ENCODE peak calls at places on chromosomes 16 and 17, in five cellular contexts. W is HepG2, A is H1, T is HCT116, O is GM12878. R is an unnamed sample.

GRCh38 chr17:43868236-43868994 is 21.4 kb downstream of the CD300LG start:
- DNase-seq in O (no peak), W (no peak), T (no peak), A (no peak), R (no peak)

GRCh38 chr16:83898463-83899271 is at the start of gene MLYCD:
- DNase-seq in W (peak), O (no peak), T (peak), A (peak), R (peak)

GRCh38 chr17:75854111-75854748 is 905 bp downstream of the WBP2 start:
- DNase-seq in O (no peak), T (no peak), W (peak), A (no peak), R (no peak)

GRCh38 chr17:81487487-81488275 is 24.9 kb downstream of the ACTG1 start:
- DNase-seq in T (no peak), W (peak), A (no peak), O (no peak), R (peak)

GRCh38 chr17:42124256-42124655 is 1.7 kb downstream of the HSPB9 start:
- DNase-seq in W (no peak), T (no peak), A (no peak), O (no peak), R (no peak)

GRCh38 chr16:30615358-30616076 is 5.3 kb upstream of the ZNF689 start:
- DNase-seq in O (no peak), W (peak), A (peak), T (peak), R (peak)

GRCh38 chr17:13157656-13158055 is 139.8 kb upstream of the ELAC2 start:
- DNase-seq in A (no peak), T (no peak), W (no peak), O (no peak), R (no peak)

GRCh38 chr17:45016823-45017222 is 34.6 kb downstream of the DCAKD start:
- DNase-seq in O (no peak), T (no peak), A (no peak), W (peak), R (no peak)

GRCh38 chr17:21165922-21166598 is 39.3 kb downstream of the DHRS7B start:
- DNase-seq in A (no peak), T (no peak), O (no peak), W (no peak), R (no peak)

GRCh38 chr16:75139498-75139897 is 8.8 kb upstream of the ZFP1 start:
- DNase-seq in O (no peak), T (no peak), W (no peak), A (no peak), R (no peak)

GRCh38 chr17:74516561-74516960 is 14.7 kb downstream of the CD300LB start:
- DNase-seq in A (no peak), T (no peak), O (no peak), W (no peak), R (no peak)

GRCh38 chr17:57666198-57666870 is 78.8 kb downstream of the CCDC182 start:
- DNase-seq in O (no peak), T (no peak), A (no peak), W (no peak), R (no peak)

GRCh38 chr17:83183150-83183820 is 103.9 kb downstream of the METRNL start:
- DNase-seq in T (no peak), O (no peak), A (no peak), W (no peak), R (no peak)

GRCh38 chr16:12245923-12246290 is 269.4 kb downstream of the SNX29 start:
- DNase-seq in T (no peak), O (no peak), W (no peak), A (no peak), R (no peak)

GRCh38 chr17:41301916-41302901 is at the start of gene KRTAP29-1:
- DNase-seq in T (no peak), W (no peak), O (no peak), A (no peak), R (no peak)

GRCh38 chr16:65965632-65966031 is 400.9 kb upstream of the CDH5 start:
- DNase-seq in A (no peak), O (no peak), T (no peak), W (no peak), R (no peak)

GRCh38 chr17:29760279-29760721 is 137.6 kb upstream of the CORO6 start:
- DNase-seq in W (no peak), A (no peak), T (no peak), O (peak), R (no peak)

GRCh38 chr17:76697702-76698465 is 12.9 kb downstream of the MXRA7 start:
- DNase-seq in A (no peak), W (no peak), O (no peak), T (no peak), R (no peak)

GRCh38 chr16:9441021-9441420 is 349.6 kb downstream of the HAPSTR1 start:
- DNase-seq in W (peak), O (no peak), A (no peak), T (no peak), R (no peak)

GRCh38 chr16:30449116-30449435 is 3.4 kb upstream of the SEPHS2 start:
- DNase-seq in A (no peak), T (no peak), W (peak), O (no peak), R (no peak)

GRCh38 chr16:83054302-83054701 is 427.5 kb downstream of the CDH13 start:
- DNase-seq in A (no peak), T (no peak), W (no peak), O (no peak), R (no peak)

GRCh38 chr17:10661377-10661906 is 4.3 kb upstream of the MYH3 start:
- DNase-seq in O (no peak), W (no peak), A (no peak), T (no peak), R (no peak)

GRCh38 chr16:7518158-7518557 is 185.5 kb downstream of the RBFOX1 start:
- DNase-seq in T (no peak), O (no peak), A (no peak), W (no peak), R (no peak)

GRCh38 chr17:64964796-64965195 is 45.5 kb upstream of the LRRC37A3 start:
- DNase-seq in O (no peak), T (no peak), A (no peak), W (no peak), R (no peak)

GRCh38 chr17:19411641-19412040 is 609 bp downstream of the RNF112 start:
- DNase-seq in T (no peak), A (no peak), O (no peak), W (no peak), R (no peak)

GRCh38 chr16:5234295-5235050 is 136.9 kb upstream of the EEF2KMT start:
- DNase-seq in O (no peak), T (no peak), W (no peak), A (no peak), R (no peak)

GRCh38 chr17:72982680-72983079 is 109.8 kb downstream of the SLC39A11 start:
- DNase-seq in A (no peak), O (no peak), T (no peak), W (peak), R (no peak)

GRCh38 chr16:21150375-21151001 is at the start of gene DNAH3:
- DNase-seq in W (peak), A (no peak), T (no peak), O (no peak), R (no peak)

GRCh38 chr16:11914759-11915643 is 755 bp downstream of the GSPT1 start:
- DNase-seq in A (no peak), W (no peak), T (no peak), O (no peak), R (no peak)

GRCh38 chr17:57902800-57903759 is 52.1 kb downstream of the CUEDC1 start:
- DNase-seq in O (peak), T (peak), W (peak), A (no peak), R (no peak)

GRCh38 chr16:88672776-88673175 is 9.9 kb upstream of the MVD start:
- DNase-seq in T (peak), A (peak), W (no peak), O (no peak), R (peak)

GRCh38 chr16:56372013-56372634 is 53.2 kb downstream of the AMFR start:
- DNase-seq in A (no peak), T (no peak), W (no peak), O (no peak), R (no peak)

GRCh38 chr17:39167492-39167891 is 1.5 kb upstream of the ARL5C start:
- DNase-seq in T (no peak), A (no peak), W (no peak), O (no peak), R (no peak)

GRCh38 chr16:9138731-9139501 is 47.5 kb downstream of the HAPSTR1 start:
- DNase-seq in O (no peak), W (peak), A (no peak), T (peak), R (peak)

GRCh38 chr17:35147313-35147982 is at the start of gene UNC45B:
- DNase-seq in T (no peak), A (no peak), W (no peak), O (no peak), R (no peak)

GRCh38 chr16:31032736-31033708 is at the start of gene STX4:
- DNase-seq in W (peak), O (peak), A (peak), T (peak), R (peak)

GRCh38 chr16:83403751-83404150 is 404.0 kb upstream of the HSBP1 start:
- DNase-seq in T (no peak), W (no peak), O (no peak), A (no peak), R (no peak)

GRCh38 chr16:73298562-73298961 is 250.6 kb upstream of the ZFHX3 start:
- DNase-seq in A (no peak), O (no peak), W (peak), T (no peak), R (peak)
- TF ChIP-seq ZNF274 in A (no peak), O (no peak), W (no peak), T (no peak), R (no peak)

GRCh38 chr17:54968954-54969400 is 412 bp downstream of the STXBP4 start:
- DNase-seq in W (peak), O (no peak), A (no peak), T (no peak), R (no peak)

GRCh38 chr17:54971147-54971546 is 2.6 kb downstream of the STXBP4 start:
- DNase-seq in A (no peak), T (no peak), W (peak), O (no peak), R (no peak)

GRCh38 chr17:54968259-54968953 is at the start of the genes COX11 and STXBP4:
- DNase-seq in O (peak), W (peak), T (peak), A (peak), R (peak)

GRCh38 chr17:54969658-54970572 is 1.4 kb downstream of the STXBP4 start:
- DNase-seq in T (no peak), A (no peak), W (peak), O (no peak), R (no peak)

GRCh38 chr17:54967621-54968258 is 714 bp downstream of the COX11 start:
- DNase-seq in O (no peak), T (peak), W (peak), A (no peak), R (no peak)
- TF ChIP-seq ZNF274 in O (no peak), T (no peak), W (no peak), A (no peak), R (no peak)

DNA sequence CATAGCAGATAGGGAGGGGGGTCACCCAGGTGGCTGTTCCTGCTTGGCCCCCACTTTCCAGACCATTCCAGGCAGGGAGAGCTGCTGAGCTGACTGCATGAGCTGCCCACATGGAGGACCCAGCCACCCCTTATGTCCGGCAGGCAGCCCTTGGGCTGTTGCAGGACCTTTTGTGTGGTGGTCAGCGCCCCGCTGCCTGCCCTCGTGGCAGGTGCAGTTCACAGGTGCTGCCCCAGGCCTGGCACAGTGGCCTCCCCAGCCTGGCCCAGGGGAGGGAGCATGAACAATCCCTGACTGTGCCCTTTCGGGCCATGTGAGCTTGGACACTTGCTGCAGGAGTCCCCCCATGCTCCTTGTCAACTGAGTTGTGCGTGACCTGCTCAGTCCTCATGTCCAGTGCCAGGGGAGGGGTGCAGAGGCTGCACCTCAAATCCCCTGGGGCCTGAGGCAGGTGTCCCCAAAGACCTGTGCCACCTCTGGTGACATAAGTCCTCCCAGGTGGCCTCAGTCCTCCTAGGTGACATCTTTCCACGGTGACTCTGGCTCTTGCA is 8.6 kb downstream of the TBC1D26 start:
- DNase-seq in O (no peak), T (no peak), A (no peak), W (no peak), R (no peak)
- TF ChIP-seq ZNF274 in O (no peak), T (no peak), A (no peak), W (no peak), R (no peak)

DNA sequence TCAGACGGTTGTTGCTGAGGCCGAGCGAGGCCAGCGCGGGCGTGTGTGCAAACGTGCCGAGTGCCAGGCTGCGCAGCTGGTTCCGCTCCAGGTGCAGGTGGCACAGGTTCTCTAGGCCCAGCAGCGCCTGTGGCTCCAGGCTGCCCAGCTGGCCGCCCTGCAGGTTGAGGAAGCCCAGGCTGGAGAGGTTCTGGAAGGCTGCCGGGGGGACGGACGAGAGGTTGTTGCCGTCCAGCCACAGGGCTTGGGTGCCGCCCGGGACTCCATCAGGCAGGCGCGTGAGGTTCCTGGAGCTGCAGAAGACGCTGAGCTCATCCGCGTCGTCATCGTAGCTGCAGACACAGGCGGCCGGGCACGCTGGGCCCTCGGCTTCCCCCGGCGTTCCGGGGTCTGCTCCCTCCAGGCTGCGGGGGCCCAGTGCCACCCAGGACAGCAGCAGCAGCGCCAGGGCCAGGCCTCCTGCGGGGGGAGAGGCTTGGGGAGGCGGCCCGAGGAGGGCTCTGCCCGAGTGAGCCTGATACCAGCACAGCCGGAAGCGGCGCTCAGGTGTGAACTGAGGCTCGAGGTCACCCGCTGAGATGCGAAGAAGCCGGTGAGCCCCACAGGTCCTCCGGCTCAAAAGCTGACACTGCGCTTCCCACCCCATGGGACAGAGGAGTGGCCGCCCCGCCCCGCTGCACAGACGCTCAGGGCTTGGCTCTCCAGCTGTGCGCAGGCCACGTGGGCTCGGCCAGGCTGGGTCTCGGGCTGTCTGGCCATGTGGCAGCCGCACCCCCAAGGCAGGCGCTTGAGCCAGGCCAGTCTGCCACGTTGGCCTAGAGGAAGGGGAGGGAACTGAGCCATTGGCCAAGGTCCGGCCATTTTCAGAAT is 1.3 kb downstream of the IGFALS start:
- DNase-seq in W (no peak), A (no peak), O (no peak), T (no peak), R (no peak)
- TF ChIP-seq ZNF274 in W (no peak), A (no peak), O (no peak), T (no peak), R (no peak)

GRCh38 chr16:49283376-49284049 is 1.9 kb upstream of the CBLN1 start:
- DNase-seq in W (no peak), O (no peak), T (no peak), A (no peak), R (no peak)
- TF ChIP-seq ZNF274 in W (no peak), O (no peak), T (no peak), A (no peak), R (no peak)

GRCh38 chr16:67928561-67929364 is 2.9 kb downstream of the CTRL start:
- DNase-seq in A (no peak), T (peak), W (peak), O (no peak), R (no peak)
- TF ChIP-seq ZNF274 in A (no peak), T (no peak), W (peak), O (no peak), R (no peak)

GRCh38 chr17:31369266-31369665 is 22.2 kb upstream of the RAB11FIP4 start:
- DNase-seq in A (no peak), O (no peak), T (no peak), W (no peak), R (no peak)
- TF ChIP-seq ZNF274 in A (no peak), O (no peak), T (no peak), W (no peak), R (no peak)

R was measured in NT2/D1.